ENCODE peak calls at places on chromosomes 5 and 9, in nine cellular contexts. N is fibroblast of the aortic adventitia, H is stomach, I is fibroblast of mammary gland, G is choroid plexus epithelial cell, T is astrocyte of the cerebellum, V is LNCaP clone FGC, D is left ventricle myocardium inferior, X is uterus. A is an unnamed sample.

GRCh38 chr5:71903826-71904225 is 184.8 kb downstream of the CARTPT start:
- DNase-seq in N (no peak), H (no peak), I (no peak), G (no peak), T (no peak), V (no peak), D (no peak), X (no peak), A (no peak)

GRCh38 chr9:111728617-111729366 is 65.9 kb downstream of the SHOC1 start:
- DNase-seq in N (peak), H (no peak), I (peak), G (peak), T (peak), V (peak), D (no peak), X (no peak), A (peak)

GRCh38 chr5:180067986-180068385 is 3.6 kb downstream of the RNF130 start:
- DNase-seq in N (no peak), H (no peak), I (no peak), G (no peak), T (no peak), V (no peak), D (no peak), X (no peak), A (no peak)

GRCh38 chr5:66565878-66566277 is 30.3 kb upstream of the MAST4 start:
- DNase-seq in N (no peak), H (no peak), I (no peak), G (no peak), T (no peak), V (no peak), D (no peak), X (no peak), A (peak)

GRCh38 chr5:167555771-167556170 is 735.7 kb upstream of the WWC1 start:
- DNase-seq in N (no peak), H (no peak), I (no peak), G (peak), T (peak), V (no peak), D (no peak), X (no peak), A (no peak)

GRCh38 chr5:170623576-170624181 is 119.9 kb downstream of the KCNIP1 start:
- DNase-seq in N (peak), H (peak), I (peak), G (peak), T (peak), V (peak), D (no peak), X (no peak), A (peak)

GRCh38 chr5:184461-184860 is 6.8 kb upstream of the LRRC14B start:
- DNase-seq in N (peak), H (no peak), I (no peak), G (no peak), T (no peak), V (no peak), D (no peak), X (no peak), A (no peak)

GRCh38 chr5:10987881-10988504 is 227.0 kb upstream of the DAP start:
- DNase-seq in N (no peak), H (peak), I (peak), G (peak), T (no peak), V (peak), D (peak), X (no peak), A (peak)

GRCh38 chr5:88667187-88668141 is 215.5 kb downstream of the MEF2C start:
- DNase-seq in N (no peak), H (no peak), I (no peak), G (no peak), T (no peak), V (no peak), D (no peak), X (no peak), A (no peak)

GRCh38 chr5:137144656-137145055 is 354.5 kb downstream of the SPOCK1 start:
- DNase-seq in N (no peak), H (no peak), I (no peak), G (no peak), T (no peak), V (no peak), D (no peak), X (no peak), A (no peak)

GRCh38 chr9:136143215-136144001 is 24.7 kb upstream of the TMEM250 start:
- DNase-seq in N (peak), H (no peak), I (peak), G (peak), T (no peak), V (no peak), D (no peak), X (no peak), A (peak)

GRCh38 chr5:91957671-91958070 is 574.6 kb upstream of the ARRDC3 start:
- DNase-seq in N (peak), H (no peak), I (peak), G (peak), T (no peak), V (no peak), D (no peak), X (no peak), A (peak)

GRCh38 chr9:86854898-86855523 is 92.3 kb downstream of the GAS1 start:
- DNase-seq in N (peak), H (no peak), I (peak), G (peak), T (peak), V (peak), D (no peak), X (peak), A (peak)

GRCh38 chr9:18457498-18457897 is 16.5 kb upstream of the ADAMTSL1 start:
- DNase-seq in N (no peak), H (no peak), I (peak), G (peak), T (no peak), V (no peak), D (no peak), X (no peak), A (peak)

GRCh38 chr5:127061537-127061936 is 11.8 kb downstream of the C5orf63 start:
- DNase-seq in N (no peak), H (no peak), I (no peak), G (no peak), T (no peak), V (no peak), D (no peak), X (no peak), A (no peak)

GRCh38 chr5:36878421-36879088 is 2.0 kb downstream of the NIPBL start:
- DNase-seq in N (peak), H (no peak), I (peak), G (peak), T (no peak), V (no peak), D (no peak), X (no peak), A (peak)

GRCh38 chr9:94927762-94928158 is 201.3 kb downstream of the AOPEP start:
- DNase-seq in N (no peak), H (no peak), I (peak), G (no peak), T (no peak), V (no peak), D (no peak), X (peak), A (no peak)

GRCh38 chr5:54295658-54296276 is 14.6 kb downstream of the ARL15 start:
- DNase-seq in N (no peak), H (no peak), I (no peak), G (no peak), T (no peak), V (no peak), D (peak), X (no peak), A (no peak)

GRCh38 chr5:79042188-79042587 is 27.3 kb downstream of the DMGDH start:
- DNase-seq in N (no peak), H (no peak), I (no peak), G (no peak), T (no peak), V (no peak), D (no peak), X (no peak), A (no peak)

GRCh38 chr5:133707629-133708028 is 95.3 kb upstream of the FSTL4 start:
- DNase-seq in N (no peak), H (no peak), I (no peak), G (no peak), T (no peak), V (no peak), D (no peak), X (no peak), A (no peak)

GRCh38 chr5:17218353-17219005 is 1.0 kb downstream of the BASP1 start:
- DNase-seq in N (peak), H (no peak), I (peak), G (peak), T (no peak), V (no peak), D (peak), X (peak), A (peak)

GRCh38 chr5:134735243-134735642 is 3.1 kb upstream of the CAMLG start:
- DNase-seq in N (no peak), H (no peak), I (no peak), G (no peak), T (no peak), V (no peak), D (no peak), X (no peak), A (peak)

GRCh38 chr5:9686211-9686610 is 56.1 kb upstream of the TAS2R1 start:
- DNase-seq in N (peak), H (no peak), I (no peak), G (peak), T (peak), V (no peak), D (no peak), X (no peak), A (peak)

GRCh38 chr5:181176258-181176952 is 28.6 kb downstream of the TRIM7 start:
- DNase-seq in N (no peak), H (no peak), I (no peak), G (no peak), T (no peak), V (no peak), D (no peak), X (no peak), A (no peak)

DNA sequence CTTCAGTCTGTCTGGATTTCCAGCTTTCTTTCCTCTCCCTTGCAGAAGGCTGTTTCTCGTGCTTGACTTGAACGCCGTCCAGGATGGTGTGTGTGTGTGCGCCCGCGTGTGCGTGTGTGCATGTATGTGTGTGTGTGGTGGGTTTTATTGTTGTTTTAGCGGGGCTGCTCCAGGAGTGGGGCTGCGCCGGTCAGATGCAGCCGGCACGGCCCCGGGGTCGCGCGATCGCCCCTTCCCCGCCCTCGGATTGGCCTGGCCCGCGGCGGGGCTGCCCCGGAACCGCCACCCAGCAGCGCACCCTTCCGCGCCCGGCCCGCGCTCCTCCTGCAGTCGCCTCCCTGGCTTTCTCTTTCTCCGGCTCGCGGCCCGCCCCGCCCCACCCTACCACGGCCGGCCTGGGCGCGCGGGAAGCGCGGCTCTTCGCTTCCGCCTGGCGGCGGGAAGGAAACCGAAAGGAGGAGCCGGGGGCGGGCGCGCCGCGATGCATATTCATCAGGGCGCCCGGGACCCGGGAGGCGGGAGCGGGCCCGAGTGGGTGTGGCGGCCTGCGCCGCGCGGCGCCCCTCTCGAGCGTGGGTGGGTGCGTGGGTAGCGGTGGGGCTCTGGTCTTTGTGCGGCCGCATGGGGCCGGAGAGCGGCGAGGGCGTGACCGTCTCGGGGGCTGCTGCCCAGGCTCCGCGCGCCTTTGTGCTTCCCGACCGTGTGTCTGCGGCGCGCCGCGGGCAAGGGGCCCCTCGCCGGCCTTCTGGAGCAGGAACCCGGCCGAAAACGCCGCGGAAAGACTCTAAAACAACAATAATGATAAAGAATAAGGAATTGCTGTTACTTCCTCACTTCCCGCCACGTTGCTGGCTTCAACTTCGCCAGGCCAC is 8.5 kb upstream of the NFIB start:
- DNase-seq in N (peak), H (peak), I (peak), G (peak), T (peak), V (peak), D (peak), X (peak), A (peak)
- TF ChIP-seq CTCF in N (peak), H (peak), I (peak), G (peak), T (peak), V (peak), D (peak), X (peak), A (peak)

GRCh38 chr9:134773842-134774241 is 106.8 kb upstream of the FCN2 start:
- DNase-seq in N (no peak), H (no peak), I (no peak), G (no peak), T (no peak), V (no peak), D (peak), X (no peak), A (no peak)
- H3K4me3 ChIP-seq in N (no peak), H (no peak), I (no peak), G (no peak), T (no peak), V (no peak), D (no peak), X (no peak), A (no peak)

DNA sequence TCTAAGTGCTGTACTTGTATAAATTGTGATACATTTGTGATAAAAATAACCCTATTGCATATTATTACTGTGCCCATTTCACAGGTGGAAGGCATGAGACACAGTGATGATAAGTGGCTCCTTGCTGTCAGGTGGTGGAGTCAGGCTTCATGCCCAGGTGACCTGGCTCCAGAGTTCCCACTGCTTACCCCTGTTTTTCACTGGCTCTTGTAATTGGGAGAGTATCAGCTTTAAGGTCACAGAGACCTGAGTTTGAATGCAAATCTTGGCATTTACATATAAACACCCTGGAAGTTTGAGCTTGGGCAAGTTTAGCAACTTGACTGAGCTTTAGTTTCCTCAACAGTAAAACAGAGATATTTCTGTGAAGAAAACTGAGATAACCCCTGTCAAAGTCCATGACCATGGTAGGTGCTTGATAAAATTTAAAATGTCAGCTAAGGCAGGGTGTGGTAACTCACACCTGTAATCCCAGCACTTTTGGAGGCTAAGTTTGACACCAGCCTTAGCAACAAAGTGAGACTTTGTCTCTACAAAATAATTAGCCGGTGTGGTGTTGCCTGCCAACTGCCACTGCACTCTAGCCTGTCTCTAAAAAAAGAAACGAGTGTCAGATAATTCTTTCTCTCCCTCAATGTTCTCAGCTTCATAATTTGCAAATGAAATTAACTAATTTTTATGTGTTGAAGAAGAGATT is 29.2 kb downstream of the MAT2B start:
- DNase-seq in N (no peak), H (no peak), I (no peak), G (no peak), T (no peak), V (no peak), D (no peak), X (no peak), A (no peak)
- TF ChIP-seq CTCF in N (no peak), H (no peak), I (no peak), G (no peak), T (no peak), V (no peak), D (no peak), X (no peak), A (no peak)

GRCh38 chr5:150780180-150780692 is 1.7 kb downstream of the SMIM3 start:
- DNase-seq in N (peak), H (peak), I (peak), G (peak), T (no peak), V (no peak), D (peak), X (peak), A (no peak)

GRCh38 chr5:150782850-150783249 is 4.3 kb downstream of the SMIM3 start:
- DNase-seq in N (no peak), H (no peak), I (no peak), G (no peak), T (no peak), V (no peak), D (no peak), X (no peak), A (no peak)

GRCh38 chr5:150779397-150780179 is 1.0 kb downstream of the SMIM3 start:
- DNase-seq in N (peak), H (no peak), I (peak), G (peak), T (no peak), V (no peak), D (no peak), X (no peak), A (peak)

GRCh38 chr5:150781706-150782614 is 3.4 kb downstream of the SMIM3 start:
- DNase-seq in N (peak), H (peak), I (peak), G (peak), T (peak), V (no peak), D (peak), X (peak), A (peak)

DNA sequence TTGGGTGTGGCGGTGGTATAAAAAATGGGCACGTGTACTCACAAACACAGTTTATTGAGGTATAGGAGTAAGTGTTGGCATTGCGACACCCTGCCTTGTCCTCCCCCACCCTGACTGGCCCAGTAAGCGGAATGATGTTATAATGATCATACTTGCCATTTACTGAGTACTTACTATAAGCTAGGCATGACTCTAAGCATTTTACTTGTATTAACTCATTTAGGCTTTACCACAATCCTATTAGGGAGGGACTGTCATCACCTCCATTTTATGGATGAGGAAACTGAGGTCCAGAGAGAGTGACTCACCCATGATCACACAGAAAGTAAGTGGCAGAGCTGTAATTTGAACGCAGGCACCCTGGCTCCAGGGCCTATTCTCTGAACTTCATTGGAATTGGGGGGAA is 2.3 kb downstream of the SMIM3 start:
- DNase-seq in N (peak), H (no peak), I (peak), G (peak), T (no peak), V (no peak), D (no peak), X (no peak), A (peak)
- H3K4me3 ChIP-seq in N (peak), H (peak), I (peak), G (peak), T (peak), V (no peak), D (peak), X (no peak), A (no peak)

DNA sequence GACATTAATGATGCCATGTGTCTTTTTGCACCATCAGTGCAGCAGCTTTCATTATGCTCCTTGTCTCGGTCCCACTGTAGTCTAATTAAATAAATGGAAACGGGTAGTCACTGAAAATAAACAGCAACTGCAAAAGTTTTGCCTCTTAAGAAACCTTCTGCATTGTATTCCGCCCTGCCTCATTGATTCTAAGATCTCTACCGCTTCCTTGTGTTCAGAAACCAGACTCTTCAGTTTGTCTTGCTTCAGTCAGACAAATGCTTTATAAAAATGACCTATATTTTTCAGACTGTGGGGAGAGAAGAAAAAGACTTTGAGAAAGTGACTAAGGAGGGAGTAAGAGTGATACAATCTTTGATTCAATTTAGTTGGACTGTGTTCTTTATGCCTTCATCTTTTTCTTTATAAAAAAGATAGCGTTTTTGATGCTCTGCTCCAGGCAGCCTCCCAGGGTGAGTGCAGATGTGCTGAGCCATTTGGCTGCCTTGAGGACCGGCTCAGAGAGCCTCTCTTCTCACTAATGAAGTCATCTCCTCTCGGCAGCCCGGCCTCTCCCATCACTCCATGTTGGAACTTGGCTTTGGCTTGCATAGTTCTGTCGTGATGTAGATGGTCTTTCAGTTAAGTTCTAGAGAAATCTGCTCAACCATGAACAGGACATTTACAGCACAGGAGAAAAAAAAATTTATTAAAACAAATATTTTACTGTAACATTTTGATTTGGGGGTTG is 4.1 kb upstream of the VCAN start:
- DNase-seq in N (peak), H (no peak), I (peak), G (peak), T (no peak), V (no peak), D (peak), X (no peak), A (no peak)
- TF ChIP-seq CTCF in N (peak), H (no peak), I (peak), G (peak), T (no peak), V (no peak), D (peak), X (no peak), A (no peak)

DNA sequence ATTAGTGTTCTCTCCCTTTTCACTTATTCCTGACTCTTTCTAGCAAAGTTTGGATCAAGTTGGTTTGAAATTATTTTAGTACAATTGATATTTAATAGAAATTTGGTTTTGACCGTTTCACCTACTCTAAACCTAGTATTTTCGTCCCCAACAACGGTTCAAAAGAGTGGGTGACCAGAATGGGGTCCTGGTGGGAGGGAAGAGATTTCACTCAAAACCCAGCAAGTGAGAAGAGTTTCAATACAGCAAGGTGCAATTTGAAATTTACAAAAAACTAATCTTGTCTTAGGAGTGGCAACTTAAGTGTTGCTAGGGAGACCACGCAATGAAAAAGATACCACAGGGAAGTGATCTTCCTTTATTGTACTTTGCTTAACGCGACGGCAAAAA is 28.5 kb downstream of the NR2F1 start:
- DNase-seq in N (no peak), H (no peak), I (no peak), G (no peak), T (no peak), V (no peak), D (no peak), X (no peak), A (no peak)
- H3K4me3 ChIP-seq in N (no peak), H (no peak), I (no peak), G (no peak), T (peak), V (no peak), D (no peak), X (no peak), A (no peak)

A was measured in epithelial cell of esophagus.